ENCODE peak calls at places on chromosome 21, in nine cellular contexts. V is right lobe of liver, Y is A549, A is spleen, N is K562, D is stomach, Q is body of pancreas, G is adrenal gland, R is H54. Z is an unnamed sample.

GRCh38 chr21:18252686-18253085 is 8.1 kb downstream of the CHODL start:
- DNase-seq in V (no peak), Y (no peak), A (no peak), N (no peak), D (no peak), Q (no peak), G (no peak), R (no peak), Z (no peak)

GRCh38 chr21:34204481-34205439 is 131.4 kb downstream of the MRPS6 start:
- DNase-seq in V (no peak), Y (no peak), A (no peak), N (no peak), D (no peak), Q (no peak), G (no peak), R (no peak), Z (no peak)

GRCh38 chr21:36499578-36500471 is 19.9 kb upstream of the CLDN14 start:
- DNase-seq in V (peak), Y (no peak), A (no peak), N (no peak), D (peak), Q (peak), G (no peak), R (no peak), Z (no peak)

GRCh38 chr21:27021046-27021445 is 54.2 kb upstream of the ADAMTS5 start:
- DNase-seq in V (no peak), Y (no peak), A (no peak), N (no peak), D (no peak), Q (no peak), G (no peak), R (no peak), Z (no peak)

GRCh38 chr21:37093977-37094376 is 20.9 kb downstream of the TTC3 start:
- DNase-seq in V (no peak), Y (no peak), A (no peak), N (no peak), D (no peak), Q (no peak), G (no peak), R (no peak), Z (no peak)

GRCh38 chr21:26449161-26449560 is 123.9 kb downstream of the CYYR1 start:
- DNase-seq in V (no peak), Y (no peak), A (no peak), N (no peak), D (no peak), Q (no peak), G (no peak), R (no peak), Z (no peak)

GRCh38 chr21:35324372-35325220 is 275.5 kb upstream of the RUNX1 start:
- DNase-seq in V (no peak), Y (no peak), A (no peak), N (no peak), D (no peak), Q (no peak), G (no peak), R (peak), Z (no peak)

GRCh38 chr21:16588433-16588860 is 858.7 kb downstream of the USP25 start:
- DNase-seq in V (peak), Y (peak), A (no peak), N (no peak), D (peak), Q (peak), G (peak), R (peak), Z (peak)

GRCh38 chr21:32813265-32813903 is 41.8 kb upstream of the PAXBP1 start:
- DNase-seq in V (no peak), Y (no peak), A (no peak), N (no peak), D (no peak), Q (peak), G (no peak), R (no peak), Z (no peak)

GRCh38 chr21:16536661-16537359 is 807.0 kb downstream of the USP25 start:
- DNase-seq in V (no peak), Y (no peak), A (no peak), N (no peak), D (no peak), Q (no peak), G (no peak), R (no peak), Z (no peak)

GRCh38 chr21:15731243-15731613 is 1.4 kb downstream of the USP25 start:
- DNase-seq in V (no peak), Y (peak), A (no peak), N (no peak), D (no peak), Q (no peak), G (no peak), R (peak), Z (peak)

GRCh38 chr21:16709866-16710550 is 802.8 kb upstream of the CXADR start:
- DNase-seq in V (no peak), Y (no peak), A (no peak), N (no peak), D (no peak), Q (no peak), G (peak), R (no peak), Z (no peak)

GRCh38 chr21:34865922-34866271 is 183.2 kb downstream of the RUNX1 start:
- DNase-seq in V (no peak), Y (no peak), A (peak), N (no peak), D (no peak), Q (no peak), G (no peak), R (no peak), Z (no peak)

GRCh38 chr21:15908187-15908586 is 178.4 kb downstream of the USP25 start:
- DNase-seq in V (no peak), Y (no peak), A (no peak), N (no peak), D (no peak), Q (no peak), G (no peak), R (no peak), Z (no peak)

GRCh38 chr21:14712121-14712520 is 166.0 kb upstream of the SAMSN1 start:
- DNase-seq in V (no peak), Y (no peak), A (no peak), N (no peak), D (no peak), Q (no peak), G (no peak), R (no peak), Z (no peak)

GRCh38 chr21:37145635-37146111 is 72.6 kb downstream of the TTC3 start:
- DNase-seq in V (no peak), Y (no peak), A (no peak), N (no peak), D (no peak), Q (no peak), G (no peak), R (peak), Z (no peak)

GRCh38 chr21:16125274-16125673 is 395.5 kb downstream of the USP25 start:
- DNase-seq in V (no peak), Y (no peak), A (no peak), N (no peak), D (no peak), Q (no peak), G (no peak), R (no peak), Z (no peak)

GRCh38 chr21:29194847-29195246 is 64.4 kb downstream of the MAP3K7CL start:
- DNase-seq in V (no peak), Y (no peak), A (no peak), N (no peak), D (no peak), Q (no peak), G (no peak), R (no peak), Z (no peak)

GRCh38 chr21:32687946-32688345 is 39.9 kb downstream of the SYNJ1 start:
- DNase-seq in V (no peak), Y (no peak), A (no peak), N (no peak), D (no peak), Q (no peak), G (no peak), R (no peak), Z (peak)

GRCh38 chr21:16534408-16535099 is 804.8 kb downstream of the USP25 start:
- DNase-seq in V (no peak), Y (peak), A (no peak), N (no peak), D (peak), Q (peak), G (peak), R (peak), Z (peak)

GRCh38 chr21:36423772-36424433 is 38.7 kb downstream of the CHAF1B start:
- DNase-seq in V (no peak), Y (no peak), A (no peak), N (no peak), D (no peak), Q (no peak), G (no peak), R (no peak), Z (no peak)

GRCh38 chr21:29499734-29500343 is 201.1 kb downstream of the BACH1 start:
- DNase-seq in V (no peak), Y (peak), A (no peak), N (peak), D (no peak), Q (no peak), G (no peak), R (peak), Z (peak)

GRCh38 chr21:34852438-34852837 is 183.6 kb downstream of the CLIC6 start:
- DNase-seq in V (no peak), Y (no peak), A (no peak), N (no peak), D (no peak), Q (no peak), G (no peak), R (no peak), Z (no peak)

DNA sequence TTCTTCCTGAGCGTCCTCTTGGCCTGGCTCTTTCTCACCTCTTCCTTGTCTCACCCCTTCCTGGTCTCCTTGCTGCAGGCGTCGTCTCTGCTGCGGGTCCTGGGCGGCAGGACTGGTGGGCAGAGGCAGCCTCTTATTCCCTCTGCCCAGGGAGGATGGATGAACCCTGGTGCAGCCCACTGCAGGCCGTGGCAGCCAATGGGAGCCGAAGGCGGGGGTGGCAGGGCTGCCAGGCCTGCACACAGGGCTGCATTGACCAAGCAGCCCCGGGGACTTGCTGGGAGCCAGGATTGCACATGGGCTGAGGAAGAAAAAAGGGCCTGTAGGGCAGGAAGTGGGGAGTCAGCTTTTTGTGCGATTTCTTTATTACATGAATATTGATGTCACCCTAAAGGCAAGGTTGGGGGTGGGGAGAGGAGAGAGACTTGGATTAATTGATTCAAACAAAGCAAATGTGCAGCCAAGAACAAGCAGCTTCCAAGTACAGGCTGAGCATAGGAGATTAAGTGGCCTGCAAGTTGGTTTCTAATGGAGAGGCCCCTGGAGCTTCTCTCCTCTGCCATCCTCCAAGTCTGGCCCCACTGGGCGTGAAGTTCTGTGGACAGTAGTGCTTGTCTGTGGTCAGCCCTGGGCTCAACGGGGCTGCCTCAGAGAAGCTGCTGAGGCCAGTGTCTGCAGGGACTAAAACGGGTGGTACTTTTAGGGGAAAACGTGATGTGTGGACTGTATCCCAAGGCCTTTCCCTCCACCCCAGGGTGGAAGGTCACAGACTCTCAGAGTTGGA is at the start of gene S100B:
- DNase-seq in V (no peak), Y (no peak), A (no peak), N (no peak), D (no peak), Q (no peak), G (no peak), R (no peak), Z (no peak)
- TF ChIP-seq POLR2A in V (no peak), Y (no peak), A (no peak), N (no peak), D (no peak), Q (no peak), G (no peak), R (no peak), Z (no peak)

GRCh38 chr21:31670065-31670464 is 10.6 kb downstream of the SOD1 start:
- DNase-seq in V (no peak), Y (no peak), A (no peak), N (no peak), D (no peak), Q (no peak), G (peak), R (no peak), Z (no peak)
- TF ChIP-seq POLR2A in V (no peak), Y (no peak), A (no peak), N (no peak), D (no peak), Q (no peak), G (no peak), R (no peak), Z (no peak)

GRCh38 chr21:39022901-39023693 is 160.2 kb downstream of the PSMG1 start:
- DNase-seq in V (peak), Y (no peak), A (peak), N (no peak), D (no peak), Q (peak), G (peak), R (no peak), Z (no peak)

GRCh38 chr21:39024538-39024937 is 158.7 kb downstream of the PSMG1 start:
- DNase-seq in V (no peak), Y (no peak), A (no peak), N (no peak), D (no peak), Q (no peak), G (no peak), R (no peak), Z (no peak)

GRCh38 chr21:39021475-39021832 is 161.8 kb downstream of the PSMG1 start:
- DNase-seq in V (no peak), Y (no peak), A (no peak), N (no peak), D (no peak), Q (no peak), G (no peak), R (no peak), Z (no peak)

GRCh38 chr21:39020751-39021474 is 162.3 kb downstream of the PSMG1 start:
- DNase-seq in V (peak), Y (no peak), A (peak), N (no peak), D (no peak), Q (peak), G (no peak), R (peak), Z (no peak)

DNA sequence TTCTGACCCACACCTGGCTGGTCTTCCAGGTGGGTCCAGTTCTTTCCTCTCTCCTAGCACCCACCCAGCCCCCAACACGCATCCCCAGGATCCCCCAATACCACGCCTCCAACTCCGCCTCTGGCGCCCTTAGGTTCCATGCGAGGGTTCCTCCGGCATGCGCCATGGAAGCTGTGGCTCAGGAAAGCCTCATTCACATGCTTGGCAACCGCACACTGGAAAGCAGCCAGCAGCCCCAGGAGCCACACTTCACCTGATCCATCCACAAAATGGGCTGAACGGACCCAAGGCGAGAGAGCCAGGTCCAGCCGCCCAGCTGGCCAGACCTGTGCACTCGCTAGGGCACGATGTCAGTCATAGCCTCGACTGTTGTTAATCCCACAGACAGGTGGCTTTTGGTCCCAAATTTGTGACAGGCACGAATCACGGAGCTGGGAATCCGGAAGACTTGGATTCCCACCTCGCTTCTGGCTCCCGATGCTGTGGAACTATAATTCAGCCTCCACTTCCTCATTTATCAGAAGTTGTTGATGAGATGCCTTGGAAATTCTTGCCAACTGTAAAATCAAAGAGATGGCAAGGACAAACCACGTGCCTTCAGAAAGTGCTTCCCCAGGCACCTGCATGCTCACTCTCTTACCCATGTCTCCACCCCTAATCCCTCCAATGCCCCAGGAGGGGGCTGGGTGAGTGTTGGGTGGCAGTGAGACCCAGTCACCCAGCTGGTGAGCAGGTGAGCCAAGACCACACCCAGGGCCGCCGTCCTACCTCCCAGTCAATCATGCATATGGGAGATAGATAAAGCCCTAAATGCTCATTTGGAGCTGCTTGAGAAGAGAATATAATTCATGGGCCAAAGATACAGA is 161.0 kb downstream of the PSMG1 start:
- DNase-seq in V (no peak), Y (no peak), A (no peak), N (no peak), D (no peak), Q (no peak), G (no peak), R (no peak), Z (no peak)
- TF ChIP-seq POLR2A in V (no peak), Y (no peak), A (no peak), N (no peak), D (no peak), Q (no peak), G (no peak), R (no peak), Z (no peak)

GRCh38 chr21:42349420-42350075 is 1.2 kb downstream of the TFF2 start:
- DNase-seq in V (no peak), Y (no peak), A (peak), N (no peak), D (no peak), Q (no peak), G (no peak), R (no peak), Z (no peak)

GRCh38 chr21:42350271-42350885 is 416 bp downstream of the TFF2 start:
- DNase-seq in V (no peak), Y (no peak), A (peak), N (no peak), D (no peak), Q (no peak), G (no peak), R (no peak), Z (no peak)

GRCh38 chr21:42351626-42352432 is 1.0 kb upstream of the TFF2 start:
- DNase-seq in V (no peak), Y (no peak), A (peak), N (no peak), D (peak), Q (no peak), G (no peak), R (no peak), Z (no peak)

GRCh38 chr21:42352433-42353095 is 1.8 kb upstream of the TFF2 start:
- DNase-seq in V (no peak), Y (no peak), A (peak), N (no peak), D (peak), Q (no peak), G (no peak), R (no peak), Z (no peak)

GRCh38 chr21:42350899-42351543 is at the start of gene TFF2:
- DNase-seq in V (no peak), Y (no peak), A (peak), N (no peak), D (peak), Q (no peak), G (no peak), R (no peak), Z (no peak)
- TF ChIP-seq POLR2A in V (no peak), Y (no peak), A (no peak), N (no peak), D (no peak), Q (no peak), G (no peak), R (no peak), Z (no peak)

GRCh38 chr21:42973309-42973990 is 912 bp upstream of the PKNOX1 start:
- DNase-seq in V (peak), Y (no peak), A (peak), N (no peak), D (no peak), Q (peak), G (peak), R (no peak), Z (no peak)

GRCh38 chr21:42975886-42976608 is 1.7 kb downstream of the PKNOX1 start:
- DNase-seq in V (no peak), Y (no peak), A (peak), N (no peak), D (no peak), Q (no peak), G (no peak), R (no peak), Z (peak)

GRCh38 chr21:42971897-42972275 is 2.5 kb upstream of the PKNOX1 start:
- DNase-seq in V (no peak), Y (no peak), A (peak), N (peak), D (peak), Q (no peak), G (no peak), R (no peak), Z (no peak)

GRCh38 chr21:42974832-42975820 is 764 bp downstream of the PKNOX1 start:
- DNase-seq in V (peak), Y (peak), A (peak), N (peak), D (peak), Q (peak), G (peak), R (peak), Z (peak)

DNA sequence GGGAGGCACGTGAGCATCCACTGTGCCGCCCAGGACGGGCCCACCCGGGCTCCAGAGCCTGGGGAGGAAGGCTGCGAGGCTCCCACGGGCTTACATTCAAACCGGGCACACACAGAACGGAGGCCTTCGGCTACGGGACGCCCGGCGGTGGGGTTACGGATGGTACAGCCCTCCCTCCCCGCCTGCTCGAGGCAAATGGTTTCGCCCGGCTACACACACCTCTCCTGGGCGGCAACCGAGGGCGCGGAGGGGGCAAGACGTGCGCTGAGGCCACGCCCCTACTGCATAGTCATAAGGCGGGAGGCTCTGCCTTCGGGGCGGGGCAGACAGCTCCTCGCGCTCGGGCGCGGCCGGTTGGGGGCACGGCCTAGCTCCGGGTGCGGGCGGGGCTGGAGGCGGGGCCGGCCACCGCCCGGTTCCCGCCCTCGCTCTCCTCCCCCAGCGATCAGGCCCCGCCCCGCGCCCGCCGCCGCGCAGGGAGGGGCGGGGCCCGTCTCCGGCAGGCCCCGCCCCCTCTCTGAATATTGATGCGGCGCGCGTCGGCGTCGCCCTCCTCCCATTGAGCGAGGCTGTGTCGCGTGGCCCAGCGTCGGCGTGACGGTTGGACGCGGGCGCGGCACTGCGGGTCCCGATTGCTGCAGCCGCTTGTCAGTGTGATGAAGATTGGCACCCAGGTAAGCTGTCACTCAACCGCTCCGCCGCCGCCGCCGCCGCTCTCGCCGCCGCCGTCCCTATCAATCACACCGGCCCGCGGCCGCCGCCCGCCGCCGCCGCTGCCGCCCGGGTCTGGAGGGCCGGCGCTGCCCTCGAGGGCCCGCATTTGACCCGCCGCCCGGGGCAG is at the start of gene PKNOX1:
- DNase-seq in V (peak), Y (peak), A (peak), N (peak), D (peak), Q (peak), G (peak), R (peak), Z (peak)
- TF ChIP-seq POLR2A in V (peak), Y (peak), A (no peak), N (no peak), D (no peak), Q (peak), G (peak), R (peak), Z (peak)

Z was measured in erythroblast.